ENCODE peak calls at places on chromosomes 4 and X, in six cellular contexts. S is fibroblast of lung; N is tibial artery; Z is stimulated activated naive CD8-positive, alpha-beta T cell treated with anti-CD3 and anti-CD28 coated beads, Interleukin-15, Interleukin-2, amounts not matched to agents 100 U/mL and 50 U/mL, for 24 hours; K is RPMI8226; Q is transverse colon. F is an unnamed sample.

GRCh38 chrX:118637997-118638396 is 89.4 kb upstream of the IL13RA1 start:
- DNase-seq in S (peak), N (no peak), Z (no peak), K (no peak), Q (no peak), F (no peak)

GRCh38 chrX:154596290-154596929 is 11.5 kb downstream of the CTAG1A start:
- DNase-seq in S (no peak), N (no peak), Z (no peak), K (no peak), Q (no peak), F (no peak)

GRCh38 chrX:73850124-73851013 is 287.4 kb downstream of the CHIC1 start:
- DNase-seq in S (peak), N (no peak), Z (no peak), K (no peak), Q (peak), F (peak)

GRCh38 chr4:119124314-119124713 is 11.3 kb upstream of the MYOZ2 start:
- DNase-seq in S (peak), N (no peak), Z (no peak), K (no peak), Q (no peak), F (no peak)

GRCh38 chr4:40322853-40323252 is 12.3 kb upstream of the CHRNA9 start:
- DNase-seq in S (no peak), N (no peak), Z (no peak), K (no peak), Q (no peak), F (no peak)

GRCh38 chrX:109843963-109844751 is 111.1 kb upstream of the ACSL4 start:
- DNase-seq in S (no peak), N (no peak), Z (no peak), K (peak), Q (no peak), F (no peak)

GRCh38 chr4:139973015-139973414 is 181.0 kb downstream of the MAML3 start:
- DNase-seq in S (no peak), N (no peak), Z (no peak), K (no peak), Q (no peak), F (no peak)

GRCh38 chr4:963276-964225 is 9.8 kb downstream of the DGKQ start:
- DNase-seq in S (no peak), N (peak), Z (no peak), K (no peak), Q (peak), F (no peak)

GRCh38 chr4:26055855-26056254 is 141.8 kb downstream of the SMIM20 start:
- DNase-seq in S (no peak), N (no peak), Z (no peak), K (no peak), Q (no peak), F (no peak)

GRCh38 chr4:7156273-7157139 is 35.8 kb upstream of the SORCS2 start:
- DNase-seq in S (peak), N (peak), Z (no peak), K (no peak), Q (no peak), F (no peak)

GRCh38 chr4:174946246-174946645 is 28.1 kb downstream of the ADAM29 start:
- DNase-seq in S (no peak), N (no peak), Z (no peak), K (no peak), Q (no peak), F (no peak)

GRCh38 chr4:122313001-122313400 is 65.8 kb upstream of the ADAD1 start:
- DNase-seq in S (no peak), N (no peak), Z (no peak), K (no peak), Q (no peak), F (no peak)

GRCh38 chr4:88792268-88792781 is 94.7 kb upstream of the NAP1L5 start:
- DNase-seq in S (peak), N (no peak), Z (no peak), K (no peak), Q (no peak), F (no peak)

GRCh38 chr4:111930658-111931057 is 214.6 kb upstream of the FAM241A start:
- DNase-seq in S (no peak), N (no peak), Z (no peak), K (peak), Q (no peak), F (no peak)

F was measured in Peyer's patch.